ENCODE peak calls at places on chromosomes 3 and 15, in ten cellular contexts. One of them, this sample, is unnamed.

GRCh38 chr3:71447803-71448202 is 135.7 kb downstream of the FOXP1 start:
- DNase-seq in KBM-7: peak
- DNase-seq in A549: no peak
- DNase-seq in stimulated activated CD4-positive, alpha-beta T cell treated with anti-CD3 and anti-CD28 coated beads, TNF-alpha, amount 100 ng/mL, for 1 hour: no peak
- DNase-seq in HTR-8/SVneo: no peak
- DNase-seq in WTC11: no peak
- DNase-seq in EH: peak
- DNase-seq in cardiac muscle cell: no peak
- DNase-seq in NCI-H187 treated with DMSO at 0.1 percent for 48 hours: no peak
- DNase-seq in iris pigment epithelial cell: peak
- DNase-seq in this sample: no peak

GRCh38 chr3:126131881-126132750 is 48.2 kb upstream of the SLC41A3 start:
- DNase-seq in NCI-H187 treated with DMSO at 0.1 percent for 48 hours: no peak
- DNase-seq in iris pigment epithelial cell: no peak
- DNase-seq in stimulated activated CD4-positive, alpha-beta T cell treated with anti-CD3 and anti-CD28 coated beads, TNF-alpha, amount 100 ng/mL, for 1 hour: no peak
- DNase-seq in EH: no peak
- DNase-seq in cardiac muscle cell: no peak
- DNase-seq in A549: no peak
- DNase-seq in WTC11: peak
- DNase-seq in HTR-8/SVneo: no peak
- DNase-seq in KBM-7: no peak
- DNase-seq in this sample: no peak

GRCh38 chr3:5275529-5275928 is 88.0 kb downstream of the EDEM1 start:
- DNase-seq in HTR-8/SVneo: no peak
- DNase-seq in iris pigment epithelial cell: peak
- DNase-seq in NCI-H187 treated with DMSO at 0.1 percent for 48 hours: no peak
- DNase-seq in WTC11: no peak
- DNase-seq in stimulated activated CD4-positive, alpha-beta T cell treated with anti-CD3 and anti-CD28 coated beads, TNF-alpha, amount 100 ng/mL, for 1 hour: no peak
- DNase-seq in cardiac muscle cell: peak
- DNase-seq in KBM-7: no peak
- DNase-seq in EH: peak
- DNase-seq in A549: no peak
- DNase-seq in this sample: no peak

GRCh38 chr3:58536501-58537411 is at the start of gene ACOX2:
- DNase-seq in iris pigment epithelial cell: peak
- DNase-seq in EH: peak
- DNase-seq in cardiac muscle cell: peak
- DNase-seq in HTR-8/SVneo: no peak
- DNase-seq in NCI-H187 treated with DMSO at 0.1 percent for 48 hours: no peak
- DNase-seq in A549: no peak
- DNase-seq in KBM-7: no peak
- DNase-seq in WTC11: no peak
- DNase-seq in stimulated activated CD4-positive, alpha-beta T cell treated with anti-CD3 and anti-CD28 coated beads, TNF-alpha, amount 100 ng/mL, for 1 hour: no peak
- DNase-seq in this sample: no peak

GRCh38 chr3:143736651-143737050 is 111.6 kb downstream of the SLC9A9 start:
- DNase-seq in iris pigment epithelial cell: peak
- DNase-seq in WTC11: no peak
- DNase-seq in A549: no peak
- DNase-seq in NCI-H187 treated with DMSO at 0.1 percent for 48 hours: no peak
- DNase-seq in KBM-7: no peak
- DNase-seq in HTR-8/SVneo: no peak
- DNase-seq in cardiac muscle cell: peak
- DNase-seq in EH: no peak
- DNase-seq in stimulated activated CD4-positive, alpha-beta T cell treated with anti-CD3 and anti-CD28 coated beads, TNF-alpha, amount 100 ng/mL, for 1 hour: no peak
- DNase-seq in this sample: no peak

GRCh38 chr3:123194552-123194951 is 7.2 kb upstream of the SEC22A start:
- DNase-seq in EH: peak
- DNase-seq in NCI-H187 treated with DMSO at 0.1 percent for 48 hours: no peak
- DNase-seq in HTR-8/SVneo: peak
- DNase-seq in cardiac muscle cell: peak
- DNase-seq in KBM-7: no peak
- DNase-seq in stimulated activated CD4-positive, alpha-beta T cell treated with anti-CD3 and anti-CD28 coated beads, TNF-alpha, amount 100 ng/mL, for 1 hour: no peak
- DNase-seq in iris pigment epithelial cell: peak
- DNase-seq in A549: peak
- DNase-seq in WTC11: peak
- DNase-seq in this sample: peak

GRCh38 chr3:186930639-186931486 is 537 bp downstream of the ST6GAL1 start:
- DNase-seq in A549: peak
- DNase-seq in iris pigment epithelial cell: peak
- DNase-seq in NCI-H187 treated with DMSO at 0.1 percent for 48 hours: peak
- DNase-seq in HTR-8/SVneo: peak
- DNase-seq in KBM-7: peak
- DNase-seq in WTC11: peak
- DNase-seq in EH: peak
- DNase-seq in cardiac muscle cell: peak
- DNase-seq in stimulated activated CD4-positive, alpha-beta T cell treated with anti-CD3 and anti-CD28 coated beads, TNF-alpha, amount 100 ng/mL, for 1 hour: peak
- DNase-seq in this sample: peak

GRCh38 chr3:71066849-71067261 is 516.7 kb downstream of the FOXP1 start:
- DNase-seq in cardiac muscle cell: peak
- DNase-seq in KBM-7: peak
- DNase-seq in A549: no peak
- DNase-seq in HTR-8/SVneo: no peak
- DNase-seq in WTC11: no peak
- DNase-seq in NCI-H187 treated with DMSO at 0.1 percent for 48 hours: no peak
- DNase-seq in EH: peak
- DNase-seq in iris pigment epithelial cell: peak
- DNase-seq in stimulated activated CD4-positive, alpha-beta T cell treated with anti-CD3 and anti-CD28 coated beads, TNF-alpha, amount 100 ng/mL, for 1 hour: no peak
- DNase-seq in this sample: no peak

GRCh38 chr3:43922374-43922773 is 231.6 kb downstream of the ABHD5 start:
- DNase-seq in cardiac muscle cell: no peak
- DNase-seq in NCI-H187 treated with DMSO at 0.1 percent for 48 hours: no peak
- DNase-seq in iris pigment epithelial cell: no peak
- DNase-seq in KBM-7: no peak
- DNase-seq in WTC11: no peak
- DNase-seq in A549: no peak
- DNase-seq in stimulated activated CD4-positive, alpha-beta T cell treated with anti-CD3 and anti-CD28 coated beads, TNF-alpha, amount 100 ng/mL, for 1 hour: no peak
- DNase-seq in EH: no peak
- DNase-seq in HTR-8/SVneo: no peak
- DNase-seq in this sample: no peak

GRCh38 chr3:141353652-141354495 is 14.4 kb upstream of the ZBTB38 start:
- DNase-seq in HTR-8/SVneo: no peak
- DNase-seq in WTC11: no peak
- DNase-seq in KBM-7: no peak
- DNase-seq in A549: no peak
- DNase-seq in cardiac muscle cell: peak
- DNase-seq in EH: no peak
- DNase-seq in NCI-H187 treated with DMSO at 0.1 percent for 48 hours: no peak
- DNase-seq in stimulated activated CD4-positive, alpha-beta T cell treated with anti-CD3 and anti-CD28 coated beads, TNF-alpha, amount 100 ng/mL, for 1 hour: no peak
- DNase-seq in iris pigment epithelial cell: no peak
- DNase-seq in this sample: no peak

GRCh38 chr3:58093573-58094195 is 85.5 kb downstream of the FLNB start:
- DNase-seq in EH: peak
- DNase-seq in HTR-8/SVneo: peak
- DNase-seq in WTC11: no peak
- DNase-seq in NCI-H187 treated with DMSO at 0.1 percent for 48 hours: no peak
- DNase-seq in A549: peak
- DNase-seq in stimulated activated CD4-positive, alpha-beta T cell treated with anti-CD3 and anti-CD28 coated beads, TNF-alpha, amount 100 ng/mL, for 1 hour: no peak
- DNase-seq in KBM-7: no peak
- DNase-seq in cardiac muscle cell: peak
- DNase-seq in iris pigment epithelial cell: peak
- DNase-seq in this sample: no peak

GRCh38 chr15:100928632-100929280 is 9.6 kb downstream of the LRRK1 start:
- DNase-seq in iris pigment epithelial cell: no peak
- DNase-seq in EH: no peak
- DNase-seq in stimulated activated CD4-positive, alpha-beta T cell treated with anti-CD3 and anti-CD28 coated beads, TNF-alpha, amount 100 ng/mL, for 1 hour: no peak
- DNase-seq in A549: no peak
- DNase-seq in WTC11: no peak
- DNase-seq in HTR-8/SVneo: no peak
- DNase-seq in cardiac muscle cell: no peak
- DNase-seq in KBM-7: no peak
- DNase-seq in NCI-H187 treated with DMSO at 0.1 percent for 48 hours: no peak
- DNase-seq in this sample: no peak

GRCh38 chr3:17740703-17741102 is 1.7 kb downstream of the TBC1D5 start:
- DNase-seq in EH: peak
- DNase-seq in HTR-8/SVneo: no peak
- DNase-seq in A549: peak
- DNase-seq in iris pigment epithelial cell: peak
- DNase-seq in WTC11: no peak
- DNase-seq in KBM-7: peak
- DNase-seq in NCI-H187 treated with DMSO at 0.1 percent for 48 hours: no peak
- DNase-seq in cardiac muscle cell: peak
- DNase-seq in stimulated activated CD4-positive, alpha-beta T cell treated with anti-CD3 and anti-CD28 coated beads, TNF-alpha, amount 100 ng/mL, for 1 hour: no peak
- DNase-seq in this sample: no peak

GRCh38 chr3:30597131-30597768 is 9.2 kb upstream of the TGFBR2 start:
- DNase-seq in iris pigment epithelial cell: peak
- DNase-seq in stimulated activated CD4-positive, alpha-beta T cell treated with anti-CD3 and anti-CD28 coated beads, TNF-alpha, amount 100 ng/mL, for 1 hour: no peak
- DNase-seq in cardiac muscle cell: peak
- DNase-seq in A549: peak
- DNase-seq in NCI-H187 treated with DMSO at 0.1 percent for 48 hours: no peak
- DNase-seq in EH: peak
- DNase-seq in HTR-8/SVneo: peak
- DNase-seq in WTC11: no peak
- DNase-seq in KBM-7: no peak
- DNase-seq in this sample: peak